ENCODE peak calls at places on chromosomes 16 and 17, in eight cellular contexts. H is upper lobe of left lung, O is A549, I is stomach, M is GM12892, D is transverse colon, X is testis, G is H54. P is an unnamed sample.

GRCh38 chr17:36942631-36943125 is 5.4 kb downstream of the LHX1 start:
- DNase-seq in D (no peak), O (no peak), M (no peak), G (no peak), I (no peak), X (no peak), H (no peak), P (no peak)

GRCh38 chr17:6927290-6927844 is 68.5 kb upstream of the ALOX12 start:
- DNase-seq in G (no peak), O (no peak), X (no peak), I (no peak), D (no peak), M (no peak), H (no peak), P (no peak)

GRCh38 chr17:21452377-21453143 is 76.4 kb downstream of the KCNJ12 start:
- DNase-seq in O (peak), M (no peak), H (peak), G (no peak), D (peak), X (peak), I (peak), P (peak)

GRCh38 chr17:39643271-39643670 is 6.3 kb downstream of the STARD3 start:
- DNase-seq in M (no peak), H (no peak), G (peak), D (no peak), O (no peak), X (no peak), I (no peak), P (no peak)

GRCh38 chr17:38454528-38454927 is 26.3 kb downstream of the ARHGAP23 start:
- DNase-seq in M (no peak), G (peak), I (peak), O (peak), H (peak), D (peak), X (peak), P (no peak)

GRCh38 chr16:54282202-54282922 is 4.2 kb downstream of the IRX3 start:
- DNase-seq in G (no peak), D (peak), I (peak), X (peak), M (no peak), O (peak), H (peak), P (peak)

GRCh38 chr17:45942284-45942683 is 47.9 kb downstream of the MAPT start:
- DNase-seq in H (peak), I (peak), O (no peak), G (no peak), X (peak), D (peak), M (no peak), P (no peak)

GRCh38 chr16:3861808-3862451 is 18.6 kb downstream of the CREBBP start:
- DNase-seq in H (peak), O (no peak), G (no peak), M (no peak), I (no peak), X (no peak), D (no peak), P (peak)

GRCh38 chr16:27464663-27465482 is 62.9 kb downstream of the IL21R start:
- DNase-seq in X (no peak), O (no peak), D (no peak), G (no peak), I (no peak), H (no peak), M (no peak), P (no peak)

GRCh38 chr17:63171428-63172205 is 205.6 kb downstream of the TANC2 start:
- DNase-seq in I (no peak), D (no peak), H (no peak), M (no peak), O (no peak), G (no peak), X (no peak), P (no peak)

GRCh38 chr16:56530872-56531271 is 11.0 kb upstream of the BBS2 start:
- DNase-seq in G (no peak), I (no peak), D (no peak), M (no peak), X (no peak), H (no peak), O (no peak), P (no peak)

GRCh38 chr16:12625068-12625467 is 178.6 kb downstream of the CPPED1 start:
- DNase-seq in D (no peak), X (no peak), G (no peak), M (no peak), I (no peak), O (no peak), H (no peak), P (no peak)

GRCh38 chr16:46947900-46948547 is 25.4 kb downstream of the DNAJA2 start:
- DNase-seq in X (no peak), I (peak), D (no peak), M (no peak), H (no peak), G (no peak), O (peak), P (peak)

GRCh38 chr17:2303278-2304188 is at the start of the genes SMG6 and SRR:
- DNase-seq in G (peak), H (peak), M (peak), D (peak), X (peak), O (peak), I (peak), P (peak)
- TF ChIP-seq POLR2A in G (peak), H (peak), M (peak), D (peak), X (no peak), O (peak), I (no peak), P (peak)

GRCh38 chr17:79920751-79921410 is 81.6 kb upstream of the CBX4 start:
- DNase-seq in H (no peak), M (no peak), I (no peak), X (no peak), D (no peak), G (no peak), O (no peak), P (no peak)

GRCh38 chr17:79917902-79918484 is 78.8 kb upstream of the CBX4 start:
- DNase-seq in H (no peak), I (no peak), M (no peak), O (no peak), G (no peak), X (no peak), D (no peak), P (no peak)

GRCh38 chr17:79918581-79919163 is 79.4 kb upstream of the CBX4 start:
- DNase-seq in H (no peak), M (no peak), O (no peak), X (no peak), G (no peak), I (no peak), D (no peak), P (no peak)

GRCh38 chr17:79919862-79920720 is 80.9 kb upstream of the CBX4 start:
- DNase-seq in G (no peak), D (no peak), O (no peak), H (no peak), I (no peak), X (no peak), M (no peak), P (no peak)

GRCh38 chr17:79919164-79919585 is 79.9 kb upstream of the CBX4 start:
- DNase-seq in D (peak), M (no peak), I (peak), X (peak), G (peak), O (peak), H (peak), P (no peak)
- TF ChIP-seq POLR2A in D (peak), M (no peak), I (no peak), X (no peak), G (no peak), O (no peak), H (no peak), P (no peak)

GRCh38 chr17:16286947-16287562 is 66.2 kb downstream of the CENPV start:
- DNase-seq in H (no peak), X (no peak), O (peak), M (no peak), D (peak), G (no peak), I (no peak), P (peak)
- TF ChIP-seq POLR2A in H (no peak), X (no peak), O (no peak), M (no peak), D (no peak), G (no peak), I (no peak), P (no peak)

DNA sequence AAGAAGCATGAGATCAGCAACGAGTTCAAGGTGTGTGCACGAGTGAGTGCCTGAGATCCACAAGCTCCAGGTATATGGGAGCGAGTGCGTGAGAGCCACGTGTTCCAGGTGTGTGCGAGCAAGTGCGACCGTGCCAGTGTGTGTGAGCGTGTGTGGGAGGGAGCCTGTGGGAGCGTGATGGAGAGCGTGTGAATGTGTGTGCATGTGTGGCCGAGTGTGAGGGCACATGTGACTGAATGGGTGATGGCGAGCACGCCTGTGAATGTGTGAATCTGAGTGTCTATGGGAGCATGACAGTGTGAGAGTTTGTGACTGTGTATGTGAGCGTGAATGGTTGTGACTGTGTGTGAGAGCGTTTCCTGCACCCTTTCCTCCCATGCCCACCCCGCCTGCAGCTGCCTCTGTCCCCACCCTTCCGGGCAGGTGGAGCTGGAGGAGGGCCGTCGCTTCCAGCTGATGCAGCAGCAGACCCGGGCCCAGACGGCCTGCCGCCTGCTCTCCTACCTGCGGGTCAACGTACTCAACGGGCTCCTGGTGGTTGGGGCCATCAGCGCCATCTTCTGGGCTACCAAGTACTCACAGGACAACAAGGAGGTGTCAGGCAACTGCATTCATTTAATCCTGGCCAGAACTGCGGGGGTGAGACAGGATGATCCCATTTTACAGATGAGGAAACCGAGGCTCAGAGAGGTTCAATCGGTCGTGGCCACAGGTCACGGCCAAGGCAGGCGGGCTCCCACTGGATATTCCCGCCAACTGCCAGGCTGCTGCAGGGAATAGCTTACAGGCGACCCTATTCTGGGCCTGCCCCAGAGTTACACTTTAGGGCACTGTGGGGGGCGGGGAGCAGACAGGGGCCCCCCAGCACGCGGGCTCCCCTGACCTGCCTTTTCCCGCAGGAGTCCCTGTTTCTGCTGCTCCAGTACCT is 3.7 kb downstream of the TMC8 start:
- DNase-seq in X (no peak), G (peak), I (peak), M (no peak), H (peak), D (peak), O (peak), P (peak)
- TF ChIP-seq POLR2A in X (no peak), G (no peak), I (no peak), M (peak), H (no peak), D (no peak), O (no peak), P (no peak)

DNA sequence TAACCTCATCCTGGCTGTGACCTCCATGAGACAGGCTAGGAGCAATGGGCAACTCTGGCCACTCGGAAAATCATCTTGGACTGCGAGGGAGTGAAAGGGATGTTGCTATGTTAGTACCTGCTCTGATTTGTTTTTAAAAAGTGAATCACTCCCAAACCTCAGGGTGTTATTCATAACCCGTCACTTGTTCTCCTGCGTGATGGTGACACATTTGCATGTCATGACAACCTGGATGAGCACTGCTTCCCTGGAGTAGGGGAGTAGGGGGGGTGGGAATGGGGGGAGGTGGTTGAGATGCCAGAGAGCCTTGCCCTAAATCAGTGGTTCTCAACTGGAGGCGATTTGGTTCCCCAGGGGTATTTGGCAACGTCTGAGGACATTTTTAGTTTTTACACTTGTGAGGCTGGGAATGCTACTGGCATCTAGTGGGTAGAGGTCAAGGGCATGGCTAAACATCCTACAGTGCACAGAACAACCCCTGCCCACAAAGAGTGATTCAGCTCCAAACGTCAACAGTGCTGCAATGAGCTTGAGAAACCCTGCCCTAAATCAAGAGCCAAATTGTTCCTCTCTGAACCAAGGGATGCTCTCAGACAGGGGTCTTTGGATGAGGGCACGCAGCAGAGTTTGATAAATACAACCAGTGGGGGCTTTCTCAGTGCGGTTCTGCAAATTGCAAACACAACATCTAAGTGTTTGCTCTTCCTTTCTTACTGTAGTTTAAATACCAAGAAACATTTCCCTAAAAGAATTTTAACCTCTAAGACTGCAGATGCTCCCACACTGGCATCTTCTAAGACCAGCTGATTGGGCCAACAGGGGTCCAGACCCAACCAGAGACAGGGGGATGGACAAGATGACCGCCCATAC is 241.9 kb downstream of the SOX9 start:
- DNase-seq in I (no peak), M (no peak), G (peak), H (no peak), O (peak), X (no peak), D (no peak), P (no peak)
- TF ChIP-seq POLR2A in I (no peak), M (no peak), G (no peak), H (no peak), O (no peak), X (no peak), D (no peak), P (no peak)

DNA sequence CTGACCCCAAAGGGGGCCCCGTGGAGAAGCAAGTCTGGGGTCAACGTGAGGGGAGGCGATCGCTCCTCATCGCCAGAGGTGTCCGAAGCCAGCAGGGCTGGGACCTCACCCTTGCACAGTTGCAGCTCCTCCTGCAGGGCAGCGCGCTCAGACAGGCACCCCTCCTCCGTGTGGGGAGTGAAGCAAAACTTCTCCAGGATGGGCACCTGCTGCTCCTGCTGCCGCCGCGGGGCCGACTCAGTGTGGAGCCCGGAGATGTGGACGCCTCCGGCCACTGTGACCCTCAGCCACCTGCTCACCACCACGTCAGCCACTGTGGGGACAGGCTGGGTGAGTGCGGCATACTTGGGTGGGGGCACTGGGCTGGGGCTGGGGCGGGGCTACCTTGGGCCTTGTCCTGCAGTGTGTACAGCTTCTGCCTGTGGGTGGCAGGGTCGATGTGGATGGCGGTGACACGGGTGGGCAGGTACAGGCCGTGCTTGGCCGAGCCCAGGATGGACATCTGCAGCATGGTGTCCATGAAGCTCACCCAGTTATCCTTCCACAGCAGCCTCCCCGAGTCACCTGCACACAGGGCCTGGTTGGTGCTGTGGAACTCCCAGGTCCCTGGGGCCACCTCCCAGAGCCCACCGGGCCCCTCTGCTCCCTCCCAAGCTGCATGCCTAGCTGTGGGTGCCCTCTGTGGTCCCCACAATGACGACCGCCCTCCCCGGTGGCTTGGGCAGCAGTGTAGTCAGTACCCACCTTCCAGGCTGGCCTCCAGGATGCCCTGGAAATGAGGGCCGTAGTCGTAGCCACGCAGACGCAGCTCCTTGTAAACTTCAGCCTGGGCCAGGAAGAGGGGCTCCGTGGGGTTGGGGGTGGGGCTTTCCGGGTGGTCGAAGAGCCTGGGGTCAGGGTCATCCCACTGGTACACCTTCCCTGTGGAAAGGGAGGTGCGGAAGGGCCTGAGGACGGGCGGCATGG is 10.8 kb downstream of the FASN start:
- DNase-seq in X (no peak), H (no peak), O (no peak), I (no peak), D (no peak), G (no peak), M (no peak), P (no peak)
- TF ChIP-seq POLR2A in X (no peak), H (no peak), O (no peak), I (no peak), D (no peak), G (no peak), M (no peak), P (no peak)

GRCh38 chr16:28494141-28494851 is at the start of gene APOBR:
- DNase-seq in X (peak), I (peak), H (peak), M (peak), D (peak), G (no peak), O (no peak), P (peak)
- TF ChIP-seq POLR2A in X (no peak), I (no peak), H (peak), M (peak), D (peak), G (no peak), O (no peak), P (peak)

GRCh38 chr16:1817716-1818115 is 8.9 kb downstream of the HAGH start:
- DNase-seq in M (no peak), O (no peak), G (no peak), X (no peak), H (no peak), D (no peak), I (no peak), P (no peak)

GRCh38 chr16:1819611-1820010 is 7.0 kb downstream of the HAGH start:
- DNase-seq in O (no peak), D (no peak), H (no peak), G (no peak), I (no peak), M (no peak), X (no peak), P (no peak)

GRCh38 chr16:1817276-1817589 is 9.4 kb downstream of the HAGH start:
- DNase-seq in I (no peak), O (no peak), G (no peak), X (no peak), D (no peak), H (no peak), M (no peak), P (no peak)

GRCh38 chr16:1818873-1819525 is 7.6 kb downstream of the HAGH start:
- DNase-seq in D (no peak), O (no peak), M (no peak), H (no peak), G (no peak), X (no peak), I (no peak), P (no peak)

GRCh38 chr16:1818204-1818872 is 8.3 kb downstream of the HAGH start:
- DNase-seq in I (no peak), O (no peak), D (no peak), X (no peak), G (no peak), H (no peak), M (no peak), P (no peak)
- TF ChIP-seq POLR2A in I (no peak), O (no peak), D (no peak), X (no peak), G (no peak), H (no peak), M (no peak), P (no peak)

GRCh38 chr16:88421871-88422433 is 31.1 kb upstream of the ZFPM1 start:
- DNase-seq in G (no peak), I (no peak), H (no peak), X (no peak), D (no peak), M (no peak), O (no peak), P (no peak)

GRCh38 chr16:88423448-88423850 is 29.6 kb upstream of the ZFPM1 start:
- DNase-seq in I (no peak), G (no peak), O (no peak), D (no peak), M (no peak), H (no peak), X (no peak), P (no peak)

GRCh38 chr16:88421301-88421700 is 31.8 kb upstream of the ZFPM1 start:
- DNase-seq in D (no peak), I (no peak), X (no peak), O (no peak), M (no peak), H (no peak), G (no peak), P (no peak)

GRCh38 chr16:88424536-88425230 is 28.4 kb upstream of the ZFPM1 start:
- DNase-seq in X (peak), G (no peak), O (no peak), I (no peak), M (no peak), H (no peak), D (no peak), P (no peak)

GRCh38 chr16:88422733-88423447 is 30.2 kb upstream of the ZFPM1 start:
- DNase-seq in O (no peak), M (no peak), X (no peak), D (no peak), G (no peak), H (no peak), I (no peak), P (no peak)
- TF ChIP-seq POLR2A in O (no peak), M (no peak), X (no peak), D (no peak), G (no peak), H (no peak), I (no peak), P (no peak)